ENCODE peak calls at places on chromosome 14, in six cellular contexts. One of them, this sample, is unnamed.

GRCh38 chr14:79809849-79810612 is 401.3 kb downstream of the DIO2 start:
- DNase-seq in brain microvascular endothelial cell: peak
- DNase-seq in body of pancreas: no peak
- DNase-seq in OCI-LY7: peak
- DNase-seq in tibial nerve: no peak
- DNase-seq in stomach: no peak
- DNase-seq in this sample: no peak

GRCh38 chr14:27387458-27387857 is 789.6 kb upstream of the NOVA1 start:
- DNase-seq in tibial nerve: no peak
- DNase-seq in stomach: no peak
- DNase-seq in body of pancreas: no peak
- DNase-seq in brain microvascular endothelial cell: no peak
- DNase-seq in OCI-LY7: no peak
- DNase-seq in this sample: no peak

GRCh38 chr14:35261774-35262173 is 30.4 kb upstream of the PSMA6 start:
- DNase-seq in OCI-LY7: peak
- DNase-seq in stomach: no peak
- DNase-seq in brain microvascular endothelial cell: no peak
- DNase-seq in body of pancreas: no peak
- DNase-seq in tibial nerve: peak
- DNase-seq in this sample: no peak

GRCh38 chr14:102474934-102475333 is 34.6 kb downstream of the ANKRD9 start:
- DNase-seq in body of pancreas: peak
- DNase-seq in stomach: peak
- DNase-seq in tibial nerve: no peak
- DNase-seq in brain microvascular endothelial cell: no peak
- DNase-seq in OCI-LY7: no peak
- DNase-seq in this sample: no peak

GRCh38 chr14:94638961-94639817 is 27.0 kb downstream of the SERPINA3 start:
- DNase-seq in body of pancreas: no peak
- DNase-seq in brain microvascular endothelial cell: no peak
- DNase-seq in tibial nerve: no peak
- DNase-seq in stomach: no peak
- DNase-seq in OCI-LY7: no peak
- DNase-seq in this sample: no peak

GRCh38 chr14:33364536-33364935 is 425.9 kb downstream of the NPAS3 start:
- DNase-seq in stomach: no peak
- DNase-seq in tibial nerve: no peak
- DNase-seq in brain microvascular endothelial cell: no peak
- DNase-seq in body of pancreas: no peak
- DNase-seq in OCI-LY7: no peak
- DNase-seq in this sample: no peak

GRCh38 chr14:73452341-73453191 is 5.8 kb downstream of the NUMB start:
- DNase-seq in body of pancreas: no peak
- DNase-seq in brain microvascular endothelial cell: peak
- DNase-seq in OCI-LY7: peak
- DNase-seq in stomach: no peak
- DNase-seq in tibial nerve: no peak
- DNase-seq in this sample: no peak

GRCh38 chr14:37889087-37889486 is 293.7 kb downstream of the TTC6 start:
- DNase-seq in stomach: no peak
- DNase-seq in body of pancreas: no peak
- DNase-seq in tibial nerve: no peak
- DNase-seq in brain microvascular endothelial cell: no peak
- DNase-seq in OCI-LY7: no peak
- DNase-seq in this sample: no peak

GRCh38 chr14:70600382-70601157 is at the start of gene MED6:
- DNase-seq in OCI-LY7: peak
- DNase-seq in brain microvascular endothelial cell: peak
- DNase-seq in body of pancreas: peak
- DNase-seq in stomach: peak
- DNase-seq in tibial nerve: peak
- DNase-seq in this sample: peak

GRCh38 chr14:79645753-79646362 is 565.4 kb downstream of the DIO2 start:
- DNase-seq in body of pancreas: no peak
- DNase-seq in OCI-LY7: no peak
- DNase-seq in tibial nerve: no peak
- DNase-seq in stomach: no peak
- DNase-seq in brain microvascular endothelial cell: no peak
- DNase-seq in this sample: no peak

GRCh38 chr14:100988411-100988900 is 84.9 kb upstream of the RTL1 start:
- DNase-seq in tibial nerve: no peak
- DNase-seq in OCI-LY7: no peak
- DNase-seq in stomach: no peak
- DNase-seq in body of pancreas: no peak
- DNase-seq in brain microvascular endothelial cell: no peak
- DNase-seq in this sample: no peak

GRCh38 chr14:37588956-37589737 is 5.9 kb downstream of the FOXA1 start:
- DNase-seq in stomach: no peak
- DNase-seq in body of pancreas: no peak
- DNase-seq in tibial nerve: no peak
- DNase-seq in brain microvascular endothelial cell: no peak
- DNase-seq in OCI-LY7: no peak
- DNase-seq in this sample: no peak

GRCh38 chr14:54625158-54625557 is 58.2 kb downstream of the SAMD4A start:
- DNase-seq in body of pancreas: no peak
- DNase-seq in brain microvascular endothelial cell: peak
- DNase-seq in OCI-LY7: no peak
- DNase-seq in tibial nerve: no peak
- DNase-seq in stomach: no peak
- DNase-seq in this sample: no peak

GRCh38 chr14:64363265-64363840 is 24.8 kb upstream of the MTHFD1 start:
- DNase-seq in OCI-LY7: no peak
- DNase-seq in body of pancreas: no peak
- DNase-seq in tibial nerve: no peak
- DNase-seq in brain microvascular endothelial cell: peak
- DNase-seq in stomach: no peak
- DNase-seq in this sample: no peak

GRCh38 chr14:23284654-23285529 is 1.0 kb downstream of the HOMEZ start:
- DNase-seq in stomach: no peak
- DNase-seq in OCI-LY7: peak
- DNase-seq in tibial nerve: no peak
- DNase-seq in brain microvascular endothelial cell: no peak
- DNase-seq in body of pancreas: no peak
- DNase-seq in this sample: no peak

GRCh38 chr14:20418501-20418909 is 5.2 kb upstream of the TEP1 start:
- DNase-seq in stomach: peak
- DNase-seq in tibial nerve: no peak
- DNase-seq in body of pancreas: peak
- DNase-seq in brain microvascular endothelial cell: no peak
- DNase-seq in OCI-LY7: no peak
- DNase-seq in this sample: no peak

GRCh38 chr14:50045837-50046236 is 70.5 kb downstream of the VCPKMT start:
- DNase-seq in brain microvascular endothelial cell: no peak
- DNase-seq in OCI-LY7: no peak
- DNase-seq in stomach: no peak
- DNase-seq in tibial nerve: no peak
- DNase-seq in body of pancreas: no peak
- DNase-seq in this sample: no peak

GRCh38 chr14:50047274-50047676 is 69.1 kb downstream of the VCPKMT start:
- DNase-seq in body of pancreas: peak
- DNase-seq in OCI-LY7: peak
- DNase-seq in tibial nerve: no peak
- DNase-seq in brain microvascular endothelial cell: no peak
- DNase-seq in stomach: peak
- DNase-seq in this sample: no peak

GRCh38 chr14:50045039-50045711 is 71.2 kb downstream of the VCPKMT start:
- DNase-seq in stomach: peak
- DNase-seq in tibial nerve: peak
- DNase-seq in OCI-LY7: peak
- DNase-seq in body of pancreas: peak
- DNase-seq in brain microvascular endothelial cell: peak
- DNase-seq in this sample: no peak

GRCh38 chr14:50041980-50042379 is 74.4 kb downstream of the VCPKMT start:
- DNase-seq in tibial nerve: no peak
- DNase-seq in stomach: no peak
- DNase-seq in body of pancreas: no peak
- DNase-seq in brain microvascular endothelial cell: no peak
- DNase-seq in OCI-LY7: no peak
- DNase-seq in this sample: no peak

GRCh38 chr14:50044040-50044651 is 72.2 kb downstream of the VCPKMT start:
- DNase-seq in stomach: no peak
- DNase-seq in body of pancreas: no peak
- DNase-seq in brain microvascular endothelial cell: no peak
- DNase-seq in OCI-LY7: peak
- DNase-seq in tibial nerve: no peak
- DNase-seq in this sample: no peak
- H3K4me3 ChIP-seq in stomach: no peak
- H3K4me3 ChIP-seq in body of pancreas: no peak
- H3K4me3 ChIP-seq in brain microvascular endothelial cell: no peak
- H3K4me3 ChIP-seq in OCI-LY7: no peak
- H3K4me3 ChIP-seq in tibial nerve: no peak
- H3K4me3 ChIP-seq in this sample: no peak

GRCh38 chr14:97106166-97106565 is 309.0 kb downstream of the VRK1 start:
- DNase-seq in OCI-LY7: no peak
- DNase-seq in brain microvascular endothelial cell: no peak
- DNase-seq in body of pancreas: no peak
- DNase-seq in stomach: no peak
- DNase-seq in tibial nerve: no peak
- DNase-seq in this sample: no peak

GRCh38 chr14:97104029-97104428 is 306.8 kb downstream of the VRK1 start:
- DNase-seq in stomach: no peak
- DNase-seq in brain microvascular endothelial cell: no peak
- DNase-seq in tibial nerve: no peak
- DNase-seq in body of pancreas: no peak
- DNase-seq in OCI-LY7: no peak
- DNase-seq in this sample: no peak

GRCh38 chr14:97107070-97107469 is 309.9 kb downstream of the VRK1 start:
- DNase-seq in OCI-LY7: no peak
- DNase-seq in tibial nerve: no peak
- DNase-seq in body of pancreas: no peak
- DNase-seq in brain microvascular endothelial cell: no peak
- DNase-seq in stomach: no peak
- DNase-seq in this sample: no peak

GRCh38 chr14:97107760-97108159 is 310.6 kb downstream of the VRK1 start:
- DNase-seq in body of pancreas: no peak
- DNase-seq in tibial nerve: no peak
- DNase-seq in OCI-LY7: no peak
- DNase-seq in brain microvascular endothelial cell: no peak
- DNase-seq in stomach: no peak
- DNase-seq in this sample: no peak

DNA sequence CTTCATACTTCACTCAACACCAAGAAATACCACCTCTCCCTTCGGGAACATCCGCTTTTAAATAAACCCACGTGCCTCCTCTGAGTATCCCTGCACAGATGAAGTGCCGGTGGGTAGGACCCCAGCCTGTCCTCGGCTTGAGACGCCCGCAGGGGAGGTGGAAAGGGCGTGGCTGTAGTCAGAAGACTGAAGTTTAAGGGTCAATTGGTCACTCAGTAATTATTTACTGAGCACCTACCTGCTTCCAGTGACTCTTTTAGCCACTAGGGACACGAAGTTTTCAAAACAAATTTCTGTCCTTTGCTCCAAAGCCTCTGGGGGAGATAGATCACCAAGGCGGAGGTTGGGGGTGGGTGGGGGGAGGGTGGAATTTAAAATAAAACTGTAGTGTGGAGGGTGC is 309.4 kb downstream of the VRK1 start:
- DNase-seq in tibial nerve: no peak
- DNase-seq in brain microvascular endothelial cell: no peak
- DNase-seq in body of pancreas: no peak
- DNase-seq in stomach: no peak
- DNase-seq in OCI-LY7: no peak
- DNase-seq in this sample: no peak
- TF ChIP-seq CTCF in tibial nerve: no peak
- TF ChIP-seq CTCF in brain microvascular endothelial cell: no peak
- TF ChIP-seq CTCF in body of pancreas: no peak
- TF ChIP-seq CTCF in stomach: no peak
- TF ChIP-seq CTCF in OCI-LY7: no peak
- TF ChIP-seq CTCF in this sample: no peak

GRCh38 chr14:91414475-91415342 is 2.9 kb downstream of the CCDC88C start:
- DNase-seq in tibial nerve: no peak
- DNase-seq in body of pancreas: no peak
- DNase-seq in brain microvascular endothelial cell: no peak
- DNase-seq in OCI-LY7: no peak
- DNase-seq in stomach: no peak
- DNase-seq in this sample: no peak
- H3K4me3 ChIP-seq in tibial nerve: peak
- H3K4me3 ChIP-seq in body of pancreas: no peak
- H3K4me3 ChIP-seq in brain microvascular endothelial cell: no peak
- H3K4me3 ChIP-seq in OCI-LY7: peak
- H3K4me3 ChIP-seq in stomach: no peak
- H3K4me3 ChIP-seq in this sample: peak

DNA sequence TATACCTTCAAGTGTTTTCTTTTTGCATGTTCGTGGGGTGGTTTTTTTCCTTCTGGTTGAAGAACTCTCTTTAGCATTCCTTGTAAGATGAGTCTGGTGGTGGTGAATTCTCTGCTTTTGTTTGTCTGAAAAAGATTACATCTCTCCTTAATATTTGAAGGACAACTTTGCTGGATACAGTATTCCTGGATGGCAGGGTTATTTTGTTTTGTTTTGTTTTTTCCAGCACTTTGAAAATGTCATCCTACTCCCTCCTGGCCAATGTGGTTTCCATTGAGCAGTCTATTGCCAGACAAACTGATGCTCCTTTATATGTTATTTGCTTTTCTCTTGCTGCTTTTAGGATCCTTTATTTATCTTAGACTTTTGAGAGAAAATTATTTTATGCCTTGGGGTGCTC is 43.2 kb upstream of the ZFP36L1 start:
- DNase-seq in brain microvascular endothelial cell: no peak
- DNase-seq in OCI-LY7: no peak
- DNase-seq in stomach: no peak
- DNase-seq in body of pancreas: no peak
- DNase-seq in tibial nerve: no peak
- DNase-seq in this sample: no peak
- TF ChIP-seq CTCF in brain microvascular endothelial cell: no peak
- TF ChIP-seq CTCF in OCI-LY7: no peak
- TF ChIP-seq CTCF in stomach: no peak
- TF ChIP-seq CTCF in body of pancreas: no peak
- TF ChIP-seq CTCF in tibial nerve: no peak
- TF ChIP-seq CTCF in this sample: no peak

DNA sequence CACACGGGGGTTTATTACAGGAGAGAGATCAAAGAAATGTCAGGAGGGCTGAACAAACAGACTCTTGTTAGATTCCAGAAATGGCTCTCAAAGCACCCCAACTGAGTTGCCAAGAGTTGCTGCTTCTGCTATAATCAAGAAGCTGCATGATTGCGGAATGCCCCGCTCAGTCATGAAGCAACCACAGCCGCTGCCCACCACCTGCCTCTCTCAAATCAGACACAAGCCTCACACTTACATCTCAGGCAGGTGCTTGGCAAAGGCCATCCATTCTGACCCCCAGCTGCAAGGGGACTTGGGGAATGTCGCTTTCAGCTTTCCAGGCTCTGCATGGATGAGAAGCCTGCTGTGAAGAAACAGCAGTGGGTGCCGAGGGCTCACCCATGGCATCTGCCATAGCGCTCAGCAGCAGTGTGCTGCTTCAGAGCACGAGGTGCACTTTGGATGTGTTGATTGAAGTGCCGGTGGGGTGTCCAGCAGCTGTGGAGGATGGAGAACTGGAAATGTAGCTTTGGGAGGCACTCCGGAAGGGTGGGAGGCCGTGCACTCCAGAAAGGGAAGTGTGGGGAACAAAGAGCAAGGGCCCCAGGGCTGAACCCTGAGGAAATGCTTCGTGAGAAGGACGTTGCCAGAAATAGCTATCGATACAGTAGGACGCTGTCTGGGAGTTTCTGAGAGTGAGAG is 37.7 kb downstream of the LRRC74A start:
- DNase-seq in stomach: no peak
- DNase-seq in tibial nerve: peak
- DNase-seq in brain microvascular endothelial cell: no peak
- DNase-seq in body of pancreas: peak
- DNase-seq in OCI-LY7: no peak
- DNase-seq in this sample: no peak
- H3K4me3 ChIP-seq in stomach: no peak
- H3K4me3 ChIP-seq in tibial nerve: no peak
- H3K4me3 ChIP-seq in brain microvascular endothelial cell: no peak
- H3K4me3 ChIP-seq in body of pancreas: no peak
- H3K4me3 ChIP-seq in OCI-LY7: no peak
- H3K4me3 ChIP-seq in this sample: no peak